ENCODE peak calls at places on chromosomes 12 and 14, in four cellular contexts. Z is stimulated activated CD4-positive, alpha-beta T cell treated with anti-CD3 and anti-CD28 coated beads, Interleukin-1b, Interleukin-23, amount 100 ng/mL, for 48 hours; Q is dorsolateral prefrontal cortex; I is NCI-H2081 treated with DMSO at 0.1 percent for 48 hours. Y is an unnamed sample.

GRCh38 chr14:50035214-50035613 is 81.2 kb downstream of the VCPKMT start:
- DNase-seq in I (no peak), Z (no peak), Q (no peak), Y (no peak)

GRCh38 chr14:101587403-101587998 is 26.2 kb downstream of the DIO3 start:
- DNase-seq in Z (no peak), Q (no peak), I (no peak), Y (no peak)

GRCh38 chr14:20503905-20504304 is 1.4 kb upstream of the RNASE10 start:
- DNase-seq in Q (no peak), I (no peak), Z (no peak), Y (no peak)

GRCh38 chr12:103881261-103881660 is 40.2 kb upstream of the NT5DC3 start:
- DNase-seq in I (no peak), Q (no peak), Z (no peak), Y (no peak)

GRCh38 chr12:104215638-104216297 is at the start of gene TXNRD1:
- DNase-seq in Q (peak), I (no peak), Z (peak), Y (peak)

GRCh38 chr14:78863143-78863542 is 693.0 kb downstream of the NRXN3 start:
- DNase-seq in Z (no peak), Q (no peak), I (no peak), Y (no peak)

GRCh38 chr12:43336962-43337555 is 214.9 kb downstream of the ADAMTS20 start:
- DNase-seq in Z (no peak), Q (no peak), I (no peak), Y (no peak)

GRCh38 chr14:25537846-25538455 is 488.0 kb upstream of the STXBP6 start:
- DNase-seq in Q (no peak), I (peak), Z (peak), Y (no peak)

GRCh38 chr12:62732861-62733427 is 202.0 kb downstream of the PPM1H start:
- DNase-seq in Z (no peak), Q (no peak), I (no peak), Y (no peak)

GRCh38 chr12:19945559-19946485 is 422.5 kb upstream of the PDE3A start:
- DNase-seq in Z (no peak), I (no peak), Q (no peak), Y (no peak)

GRCh38 chr12:62683724-62684501 is 217.3 kb downstream of the MON2 start:
- DNase-seq in Z (no peak), I (no peak), Q (peak), Y (peak)

GRCh38 chr12:102197789-102198188 is at the start of gene PMCH:
- DNase-seq in Z (no peak), I (no peak), Q (no peak), Y (no peak)

GRCh38 chr12:10213168-10214130 is 772 bp downstream of the GABARAPL1 start:
- DNase-seq in Z (peak), Q (peak), I (no peak), Y (peak)

GRCh38 chr12:88237954-88238353 is 95.8 kb downstream of the TMTC3 start:
- DNase-seq in Z (peak), Q (no peak), I (no peak), Y (no peak)

GRCh38 chr12:77685112-77685511 is 145.6 kb upstream of the NAV3 start:
- DNase-seq in I (peak), Q (peak), Z (no peak), Y (peak)

GRCh38 chr12:22935501-22935900 is 310.5 kb downstream of the ETNK1 start:
- DNase-seq in Z (no peak), Q (no peak), I (no peak), Y (no peak)

GRCh38 chr14:70391493-70392391 is 25.1 kb downstream of the SYNJ2BP start:
- DNase-seq in Z (no peak), I (no peak), Q (no peak), Y (no peak)

GRCh38 chr12:52988933-52989332 is 17.3 kb upstream of the EIF4B start:
- DNase-seq in Q (no peak), Z (no peak), I (no peak), Y (no peak)

GRCh38 chr14:94337274-94337673 is 14.1 kb upstream of the SERPINA6 start:
- DNase-seq in Q (no peak), Z (no peak), I (no peak), Y (no peak)

GRCh38 chr12:9787340-9787737 is 26.6 kb upstream of the CD69 start:
- DNase-seq in I (no peak), Z (no peak), Q (no peak), Y (no peak)

GRCh38 chr12:94648578-94648977 is 1.8 kb downstream of the TMCC3 start:
- DNase-seq in I (no peak), Q (no peak), Z (no peak), Y (no peak)

GRCh38 chr12:130026608-130027176 is 122.9 kb upstream of the TMEM132D start:
- DNase-seq in Z (peak), I (peak), Q (peak), Y (peak)

GRCh38 chr14:73248294-73248868 is 11.1 kb downstream of the PAPLN start:
- DNase-seq in Z (no peak), Q (no peak), I (no peak), Y (no peak)

GRCh38 chr12:39605501-39605900 is 14.1 kb downstream of the ABCD2 start:
- DNase-seq in Q (no peak), Z (no peak), I (no peak), Y (no peak)

GRCh38 chr12:6548556-6549378 is 7.1 kb downstream of the IFFO1 start:
- DNase-seq in Z (no peak), I (no peak), Q (no peak), Y (no peak)

GRCh38 chr12:118237053-118237665 is 101.2 kb downstream of the PEBP1 start:
- DNase-seq in I (no peak), Q (no peak), Z (no peak), Y (no peak)

GRCh38 chr12:124296295-124296915 is 1.5 kb downstream of the RFLNA start:
- DNase-seq in Z (no peak), Q (no peak), I (no peak), Y (no peak)

GRCh38 chr14:104085032-104085888 is at the start of gene ASPG:
- DNase-seq in Z (no peak), Q (no peak), I (no peak), Y (peak)

GRCh38 chr14:81312289-81312876 is 87.7 kb downstream of the STON2 start:
- DNase-seq in Q (no peak), I (no peak), Z (no peak), Y (no peak)

GRCh38 chr12:1797011-1797901 is 23.1 kb upstream of the LRTM2 start:
- DNase-seq in Z (peak), I (no peak), Q (no peak), Y (peak)

GRCh38 chr12:119809023-119809422 is 68.1 kb downstream of the CIT start:
- DNase-seq in Q (no peak), Z (no peak), I (no peak), Y (no peak)

GRCh38 chr12:53044052-53044581 is 5.7 kb upstream of the TNS2 start:
- DNase-seq in Z (no peak), I (no peak), Q (peak), Y (peak)

GRCh38 chr14:72736348-72736747 is 157.6 kb downstream of the DPF3 start:
- DNase-seq in Q (no peak), Z (no peak), I (no peak), Y (no peak)

GRCh38 chr12:50314629-50315312 is 31.5 kb upstream of the LIMA1 start:
- DNase-seq in I (no peak), Z (no peak), Q (no peak), Y (peak)

GRCh38 chr14:33675415-33676130 is 275.3 kb downstream of the EGLN3 start:
- DNase-seq in I (no peak), Q (no peak), Z (no peak), Y (no peak)

GRCh38 chr12:91617830-91618229 is 435.2 kb upstream of the DCN start:
- DNase-seq in Z (no peak), Q (no peak), I (no peak), Y (no peak)

GRCh38 chr12:105378821-105379400 is 48.4 kb downstream of the C12orf75 start:
- DNase-seq in Z (no peak), Q (no peak), I (peak), Y (no peak)

GRCh38 chr12:54373619-54374554 is 9.6 kb upstream of the GPR84 start:
- DNase-seq in Z (peak), I (no peak), Q (no peak), Y (no peak)